ENCODE peak calls at places on chromosomes 1 and 21, in four cellular contexts. N is K562, M is neural progenitor cell, W is tibial artery. J is an unnamed sample. For H3K4me1, the result is how much of the 10 kb centered on the place peaks cover.

GRCh38 chr1:226158457-226158856 is 28.1 kb downstream of the ACBD3 start:
- DNase-seq in N (no peak), W (no peak), M (no peak), J (no peak)

GRCh38 chr21:14487490-14488432 is 58.4 kb downstream of the SAMSN1 start:
- DNase-seq in W (no peak), N (no peak), M (no peak), J (no peak)

GRCh38 chr21:33268736-33269441 is 2.7 kb downstream of the IL10RB start:
- DNase-seq in N (no peak), W (no peak), M (no peak), J (no peak)

GRCh38 chr1:186202174-186202843 is 172.7 kb downstream of the TPR start:
- DNase-seq in W (peak), M (peak), N (no peak), J (no peak)

GRCh38 chr1:214548988-214549387 is 2.4 kb downstream of the PTPN14 start:
- DNase-seq in W (peak), M (peak), N (no peak), J (no peak)

GRCh38 chr1:155082301-155082940 is 3.8 kb downstream of the EFNA3 start:
- DNase-seq in M (peak), N (no peak), W (no peak), J (no peak)

GRCh38 chr21:45297869-45298268 is 10.2 kb upstream of the POFUT2 start:
- DNase-seq in W (no peak), M (no peak), N (no peak), J (no peak)

GRCh38 chr1:24154215-24154614 is 11.3 kb upstream of the IL22RA1 start:
- DNase-seq in M (peak), W (no peak), N (no peak), J (no peak)

GRCh38 chr1:19866758-19867157 is 15.4 kb upstream of the OTUD3 start:
- DNase-seq in M (no peak), W (no peak), N (no peak), J (no peak)

GRCh38 chr1:241551759-241552638 is 19.8 kb downstream of the KMO start:
- DNase-seq in W (peak), M (no peak), N (peak), J (no peak)

GRCh38 chr1:198701766-198702539 is 63.1 kb downstream of the PTPRC start:
- DNase-seq in W (no peak), M (no peak), N (no peak), J (no peak)

GRCh38 chr1:38193040-38193439 is 146.4 kb upstream of the POU3F1 start:
- DNase-seq in M (no peak), W (no peak), N (no peak), J (no peak)

GRCh38 chr1:20481158-20481617 is 4.8 kb downstream of the CAMK2N1 start:
- DNase-seq in N (no peak), M (no peak), W (no peak), J (no peak)

GRCh38 chr1:51729824-51730284 is 113.0 kb downstream of the OSBPL9 start:
- DNase-seq in M (peak), N (peak), W (no peak), J (no peak)

GRCh38 chr1:171910786-171911185 is 69.5 kb downstream of the DNM3 start:
- DNase-seq in N (no peak), W (no peak), M (no peak), J (no peak)

GRCh38 chr1:234743866-234744581 is 134.0 kb upstream of the IRF2BP2 start:
- DNase-seq in W (no peak), N (no peak), M (peak), J (no peak)

GRCh38 chr1:36516372-36517018 is 33.8 kb upstream of the CSF3R start:
- DNase-seq in N (peak), W (peak), M (peak), J (peak)

GRCh38 chr1:21271550-21271949 is 18.7 kb downstream of the ECE1 start:
- DNase-seq in W (no peak), N (no peak), M (no peak), J (no peak)

GRCh38 chr1:86972262-86972661 is 57.8 kb downstream of the HS2ST1 start:
- DNase-seq in W (no peak), N (no peak), M (no peak), J (no peak)

GRCh38 chr1:14677291-14677690 is 78.8 kb downstream of the KAZN start:
- DNase-seq in W (no peak), N (no peak), M (no peak), J (no peak)

GRCh38 chr1:173867141-173867752 is 542 bp downstream of the GAS5 start:
- DNase-seq in W (no peak), N (no peak), M (peak), J (no peak)

GRCh38 chr1:222060247-222060851 is 318.5 kb upstream of the DUSP10 start:
- DNase-seq in N (no peak), W (no peak), M (no peak), J (no peak)
- TF ChIP-seq CTCF in N (no peak), W (no peak), M (no peak), J (no peak)

DNA sequence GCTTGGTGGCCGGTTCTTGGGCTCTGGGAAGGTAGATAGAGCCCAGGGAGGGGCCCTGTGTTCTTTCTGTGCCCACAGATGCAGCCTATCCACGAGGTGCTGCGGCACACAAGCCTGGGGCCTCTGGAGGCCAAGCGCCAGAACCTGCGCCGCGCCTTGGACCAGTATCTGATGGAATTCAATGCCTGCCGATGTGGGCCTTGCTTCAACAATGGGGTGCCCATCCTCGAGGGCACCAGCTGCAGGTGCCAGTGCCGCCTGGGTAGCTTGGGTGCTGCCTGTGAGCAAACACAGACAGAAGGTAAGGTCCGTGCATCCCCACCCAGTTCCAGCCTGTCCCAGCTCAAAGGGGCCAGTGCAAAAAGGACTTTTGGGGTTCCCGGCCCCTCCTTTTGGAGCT is 53.5 kb downstream of the C8B start:
- DNase-seq in M (no peak), W (no peak), N (no peak), J (no peak)
- H3K4me1 ChIP-seq in M (under half), W (under half), N (under half), J (under half)

GRCh38 chr1:227792216-227793078 is 23.0 kb upstream of the PRSS38 start:
- DNase-seq in W (no peak), M (peak), N (no peak), J (no peak)
- TF ChIP-seq CTCF in W (no peak), M (peak), N (peak), J (peak)

DNA sequence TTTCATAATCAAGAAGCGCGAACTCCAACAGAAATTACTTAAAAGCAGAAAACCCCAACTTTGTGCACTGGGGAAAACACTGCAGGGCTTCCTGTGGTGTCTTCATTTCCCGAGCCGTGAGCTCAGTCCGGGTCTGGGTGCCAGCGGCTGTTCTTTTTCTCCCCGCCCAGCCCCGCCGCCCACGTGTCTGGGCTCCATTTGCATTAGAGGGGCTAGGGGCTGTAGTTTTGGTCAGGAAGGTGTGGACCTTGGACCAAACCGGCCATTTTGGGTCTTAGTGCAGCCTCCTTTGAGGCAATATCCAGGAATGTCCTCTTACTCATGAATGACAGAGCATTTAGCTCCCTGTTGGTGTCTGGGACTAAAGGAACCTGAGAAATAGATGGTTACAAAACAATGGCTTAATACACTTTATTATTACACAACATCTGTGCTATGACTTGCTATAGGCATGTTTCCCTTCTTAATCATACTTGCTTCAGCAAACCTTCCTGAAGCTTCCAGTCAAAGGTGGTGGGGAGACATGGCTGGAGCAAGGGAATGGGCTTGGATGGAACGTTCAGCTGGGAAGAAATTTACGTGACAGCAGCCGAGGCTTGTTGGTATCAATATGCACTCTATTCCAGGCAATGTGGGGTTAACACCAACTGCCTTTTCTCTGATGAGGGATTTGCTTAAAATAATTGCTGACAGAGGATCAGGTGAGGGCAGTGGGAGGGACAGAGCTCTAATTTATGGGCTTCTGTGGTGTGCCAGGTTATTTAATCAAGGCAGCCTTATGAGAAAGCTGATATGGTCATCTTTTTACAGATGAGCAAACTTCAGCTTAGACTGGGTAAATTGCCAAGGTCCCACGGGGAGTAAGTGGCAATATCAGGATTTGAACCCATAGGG is 1.1 kb downstream of the AGTRAP start:
- DNase-seq in W (peak), N (peak), M (peak), J (no peak)
- H3K4me1 ChIP-seq in W (under half), N (under half), M (under half), J (under half)

DNA sequence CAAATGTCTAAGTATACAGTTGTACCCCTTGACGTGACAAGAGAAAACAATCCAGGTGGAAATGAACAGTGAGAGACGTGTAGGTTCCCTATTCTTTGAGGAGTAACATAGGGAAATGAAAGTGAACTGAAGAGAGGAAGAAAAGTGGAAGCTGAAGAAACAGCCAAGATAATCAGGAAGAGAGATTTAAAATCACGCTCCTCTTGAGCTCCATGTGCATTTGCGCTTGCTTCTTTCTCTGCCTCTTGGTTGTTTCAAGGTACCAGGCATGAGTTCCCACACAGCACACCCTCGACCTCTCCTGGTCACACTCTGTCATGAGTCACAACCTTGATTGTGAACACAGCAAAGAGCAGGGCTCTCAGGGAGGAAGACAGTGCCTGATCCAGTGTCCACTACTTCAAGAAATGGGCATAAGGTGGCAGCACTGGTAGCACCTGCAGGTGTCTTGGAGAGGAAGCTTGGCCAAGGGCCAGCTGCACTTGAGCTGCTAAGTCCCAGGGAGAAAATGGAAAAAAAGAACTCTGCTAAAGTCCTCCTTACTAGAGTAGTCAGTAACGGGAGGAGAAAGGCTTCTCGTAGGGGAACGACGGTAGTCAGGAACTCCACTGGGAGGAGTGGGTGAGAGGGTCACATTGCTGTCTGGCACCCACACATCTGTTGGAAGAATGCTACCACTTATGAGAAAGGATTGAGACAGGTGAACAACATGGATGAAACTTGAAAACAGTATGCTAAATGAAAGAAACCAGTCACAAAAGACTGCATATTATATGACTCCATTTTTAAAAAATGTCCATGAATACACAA is 18.3 kb upstream of the ARID1A start:
- DNase-seq in W (peak), M (peak), N (peak), J (peak)
- TF ChIP-seq CTCF in W (peak), M (peak), N (peak), J (peak)

GRCh38 chr1:2468041-2468472 is 8.0 kb upstream of the PLCH2 start:
- DNase-seq in N (peak), W (no peak), M (peak), J (no peak)

GRCh38 chr1:2463396-2463795 is 12.7 kb upstream of the PLCH2 start:
- DNase-seq in W (no peak), M (no peak), N (no peak), J (no peak)

GRCh38 chr1:2466270-2466665 is 9.8 kb upstream of the PLCH2 start:
- DNase-seq in M (no peak), N (no peak), W (no peak), J (no peak)

GRCh38 chr1:2466834-2467554 is 9.1 kb upstream of the PLCH2 start:
- DNase-seq in W (no peak), M (peak), N (peak), J (no peak)

DNA sequence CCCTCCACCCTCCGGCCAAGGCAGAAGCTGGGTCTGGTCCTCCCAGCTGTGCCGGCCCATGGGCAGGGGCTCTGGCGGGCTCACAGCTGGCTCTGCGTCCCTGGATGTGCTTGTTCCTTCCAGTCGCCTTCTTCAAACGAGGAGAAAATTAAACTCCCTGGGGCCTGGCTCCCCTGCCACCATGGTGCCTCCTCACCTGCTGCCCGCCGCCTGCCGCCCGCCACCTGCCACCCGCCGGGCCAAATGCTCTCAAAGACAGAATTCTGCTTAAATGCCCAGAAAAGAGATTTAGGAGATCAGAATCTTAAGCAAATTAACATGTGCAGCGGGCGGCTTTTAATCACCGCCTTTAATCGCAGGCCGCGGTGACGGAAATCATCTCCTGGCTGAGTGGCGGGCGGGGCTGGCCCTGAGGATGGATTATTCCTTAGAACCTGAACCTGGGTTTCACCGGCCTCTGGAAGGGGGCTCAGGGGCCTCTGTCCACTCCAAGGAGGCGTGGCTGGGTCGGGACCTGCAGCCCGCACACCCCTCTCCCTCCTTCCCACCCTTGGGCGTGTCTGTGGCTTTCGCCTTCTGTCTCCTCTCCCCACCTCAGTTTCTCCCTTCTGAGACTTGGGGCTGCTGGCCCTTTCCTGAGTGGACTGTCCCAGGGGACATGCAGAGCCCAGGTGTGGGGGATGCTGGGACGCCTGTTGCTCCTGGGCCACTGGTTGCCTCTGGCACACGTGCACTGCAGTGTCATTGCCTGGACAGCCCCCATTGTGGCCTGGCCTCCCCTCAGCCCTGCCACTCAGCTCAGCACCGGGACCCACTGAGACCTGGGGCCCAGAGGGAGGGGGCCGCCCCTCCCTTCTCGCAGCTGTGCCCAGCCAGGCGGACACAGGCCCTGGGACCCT is 10.5 kb upstream of the PLCH2 start:
- DNase-seq in N (no peak), M (no peak), W (no peak), J (no peak)
- H3K4me1 ChIP-seq in N (half or more), M (under half), W (under half), J (half or more)

J was measured in Panc1.